ENCODE peak calls at places on chromosomes 3 and 15, in five cellular contexts. F is K562, G is upper lobe of left lung, K is endothelial cell of umbilical vein, S is H1. Z is an unnamed sample.

GRCh38 chr3:42926310-42926709 is 20.4 kb downstream of the ZNF662 start:
- DNase-seq in F (no peak), S (no peak), G (no peak), K (no peak), Z (no peak)

GRCh38 chr15:68843425-68844311 is 23.0 kb upstream of the ANP32A start:
- DNase-seq in S (no peak), K (peak; percentile 50), G (peak; percentile 82), F (no peak), Z (no peak)

GRCh38 chr3:186483611-186484340 is 60.4 kb downstream of the CRYGS start:
- DNase-seq in G (no peak), K (no peak), S (no peak), F (no peak), Z (no peak)

GRCh38 chr3:155872904-155873646 is 2.6 kb downstream of the GMPS start:
- DNase-seq in F (no peak), S (no peak), G (no peak), K (no peak), Z (no peak)

GRCh38 chr3:87333393-87333892 is 57.1 kb upstream of the POU1F1 start:
- DNase-seq in F (no peak), G (no peak), S (no peak), K (peak; percentile 91), Z (no peak)

GRCh38 chr3:194802125-194802433 is 116.4 kb downstream of the FAM43A start:
- DNase-seq in K (no peak), S (no peak), F (no peak), G (peak; percentile 27), Z (no peak)

GRCh38 chr3:158104346-158105020 is 1.7 kb downstream of the SHOX2 start:
- DNase-seq in G (no peak), S (no peak), K (no peak), F (no peak), Z (no peak)

GRCh38 chr15:35437157-35437556 is 108.8 kb downstream of the DPH6 start:
- DNase-seq in K (peak; percentile 16), F (no peak), S (no peak), G (no peak), Z (no peak)

GRCh38 chr3:141093397-141093796 is 42.2 kb downstream of the SPSB4 start:
- DNase-seq in S (no peak), K (no peak), F (no peak), G (no peak), Z (no peak)

GRCh38 chr15:100890850-100891249 is 11.2 kb downstream of the ALDH1A3 start:
- DNase-seq in F (no peak), S (no peak), K (no peak), G (no peak), Z (no peak)

GRCh38 chr3:123158899-123159390 is 42.8 kb upstream of the SEC22A start:
- DNase-seq in F (no peak), G (peak; percentile 42), K (no peak), S (no peak), Z (no peak)

GRCh38 chr3:32675650-32676049 is 9.3 kb upstream of the CNOT10 start:
- DNase-seq in G (no peak), F (no peak), K (no peak), S (no peak), Z (no peak)

GRCh38 chr3:177026505-177027277 is 170.6 kb downstream of the TBL1XR1 start:
- DNase-seq in K (no peak), S (no peak), G (no peak), F (no peak), Z (no peak)

GRCh38 chr15:75836953-75837321 is 6.3 kb upstream of the UBE2Q2 start:
- DNase-seq in K (peak; percentile 42), F (no peak), S (no peak), G (no peak), Z (no peak)

DNA sequence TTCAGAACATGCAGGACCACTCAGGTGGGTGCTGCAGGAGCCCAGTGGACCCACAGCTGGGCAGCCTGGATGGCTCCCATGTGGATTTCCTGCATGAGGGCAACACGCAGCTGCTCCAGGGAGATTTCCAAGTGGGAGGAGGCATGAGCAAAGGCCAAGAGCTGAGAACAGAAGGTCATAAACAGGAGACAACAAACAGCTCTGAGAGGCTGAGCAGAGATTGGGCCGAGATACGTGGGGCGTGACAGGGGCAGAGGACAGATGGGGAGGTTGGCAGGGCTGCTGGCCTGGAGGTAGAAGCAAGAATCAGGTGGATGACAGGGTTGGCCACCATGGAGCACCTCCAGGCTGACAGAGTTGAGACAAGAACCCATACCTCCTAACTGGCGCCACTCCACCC is 2.9 kb downstream of the PHGR1 start:
- DNase-seq in S (no peak), G (no peak), F (no peak), K (no peak), Z (no peak)
- H3K4me3 ChIP-seq in S (no peak overlapping the region), G (no peak overlapping the region), F (no peak overlapping the region), K (no peak overlapping the region), Z (no peak overlapping the region)

DNA sequence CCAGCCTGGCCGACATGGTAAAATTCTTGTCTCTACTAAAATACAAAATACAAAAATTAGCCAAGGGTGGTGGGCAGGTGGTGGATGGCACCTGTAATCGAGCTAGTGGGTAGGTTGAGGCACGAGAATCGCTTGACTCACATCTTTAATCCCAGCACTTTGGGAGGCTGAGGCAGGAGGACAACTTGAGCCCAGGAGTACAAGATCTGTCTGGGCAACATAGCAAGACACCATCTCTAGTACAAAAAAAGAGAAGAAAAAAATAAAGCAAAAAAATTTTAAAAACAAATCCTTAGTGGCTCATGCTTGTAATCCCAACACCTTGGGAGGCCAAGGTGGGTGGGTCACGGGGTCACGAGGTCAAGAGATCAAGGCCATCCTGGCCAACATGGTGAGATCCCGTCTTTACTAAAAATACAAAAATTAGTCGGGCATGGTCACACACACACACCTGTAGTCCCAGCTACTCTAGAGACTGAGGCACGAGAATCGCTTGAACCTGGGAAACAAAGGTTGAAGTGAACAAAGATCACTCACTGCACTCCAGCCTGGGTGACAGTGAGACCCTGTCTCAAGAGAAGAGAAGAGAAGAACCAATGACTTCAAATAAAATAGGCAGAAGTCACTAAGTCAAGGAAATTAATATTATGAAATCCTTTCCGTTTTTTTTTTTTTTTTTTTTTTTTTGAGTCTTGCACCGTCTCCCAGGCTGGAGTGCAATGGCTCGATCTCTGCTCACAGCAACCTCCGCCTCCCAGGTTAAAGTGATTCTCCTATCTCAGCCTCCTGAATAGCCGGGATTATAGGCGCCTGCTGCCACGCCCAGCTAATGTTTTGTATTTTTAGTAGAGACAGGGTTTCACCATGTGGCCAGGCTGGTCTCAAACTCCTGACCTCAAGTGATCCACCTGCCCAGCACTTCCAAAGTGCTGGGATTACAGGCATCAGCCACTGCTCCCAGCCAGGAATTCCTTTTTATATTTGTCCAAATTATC is 4.9 kb downstream of the RHOA start:
- DNase-seq in K (no peak), F (no peak), G (no peak), S (no peak), Z (no peak)
- H3K4me1 ChIP-seq in K (peaks cover 22% of the 10 kb centered on the region), F (peaks cover 12% of the 10 kb centered on the region), G (peaks cover 74% of the 10 kb centered on the region), S (peaks cover 5% of the 10 kb centered on the region), Z (peaks cover 3% of the 10 kb centered on the region)

GRCh38 chr3:148205945-148206845 is 491.5 kb upstream of the AGTR1 start:
- DNase-seq in F (no peak), G (no peak), K (no peak), S (no peak), Z (no peak)
- TF ChIP-seq POLR2AphosphoS5 in F (no peak), G (no peak), K (no peak), S (no peak), Z (no peak)

GRCh38 chr3:39919281-39919680 is 109.9 kb downstream of the MYRIP start:
- DNase-seq in K (no peak), G (no peak), S (no peak), F (no peak), Z (no peak)

GRCh38 chr3:39915027-39915426 is 105.6 kb downstream of the MYRIP start:
- DNase-seq in F (no peak), G (no peak), K (no peak), S (no peak), Z (no peak)

GRCh38 chr3:39917060-39917773 is 107.8 kb downstream of the MYRIP start:
- DNase-seq in S (no peak), F (no peak), G (no peak), K (peak; percentile 69), Z (no peak)

GRCh38 chr3:39920271-39920670 is 110.9 kb downstream of the MYRIP start:
- DNase-seq in F (no peak), S (no peak), G (no peak), K (no peak), Z (no peak)
- H3K4me3 ChIP-seq in F (no peak overlapping the region), S (no peak overlapping the region), G (no peak overlapping the region), K (no peak overlapping the region), Z (no peak overlapping the region)

GRCh38 chr15:85540085-85540797 is 159.8 kb downstream of the AKAP13 start:
- DNase-seq in F (no peak), K (no peak), S (no peak), G (no peak), Z (no peak)
- H3K4me1 ChIP-seq in F (no peaks in the 10 kb centered on the region), K (peaks cover 6% of the 10 kb centered on the region), S (no peaks in the 10 kb centered on the region), G (peaks cover 41% of the 10 kb centered on the region), Z (no peaks in the 10 kb centered on the region)

GRCh38 chr3:8653800-8654408 is 9.3 kb upstream of the SSUH2 start:
- DNase-seq in S (no peak), G (no peak), K (no peak), F (no peak), Z (no peak)
- TF ChIP-seq POLR2AphosphoS5 in S (no peak), G (no peak), K (no peak), F (no peak), Z (no peak)